ENCODE peak calls at places on chromosomes 4 and X, in five cellular contexts. G is fibroblast of mammary gland, E is GM23338, Q is GM12864, J is fibroblast of lung. D is an unnamed sample.

GRCh38 chrX:147565239-147565638 is 346.5 kb upstream of the FMR1 start:
- DNase-seq in Q (no peak), J (peak; percentile 0), E (no peak), G (peak; percentile 6), D (peak; percentile 22)

GRCh38 chr4:152460488-152460887 is 75.4 kb downstream of the FBXW7 start:
- DNase-seq in E (no peak), Q (no peak), J (peak; percentile 55), G (peak; percentile 86), D (no peak)

GRCh38 chrX:39609941-39610340 is 487.8 kb downstream of the BCOR start:
- DNase-seq in J (no peak), G (no peak), Q (no peak), E (no peak), D (no peak)

GRCh38 chr4:185211641-185212040 is 2.2 kb downstream of the SNX25 start:
- DNase-seq in E (no peak), Q (no peak), G (no peak), J (no peak), D (no peak)

GRCh38 chr4:165680821-165681220 is 192.2 kb upstream of the TLL1 start:
- DNase-seq in E (no peak), G (no peak), J (peak; percentile 52), Q (no peak), D (no peak)

GRCh38 chrX:44904542-44905115 is 31.6 kb downstream of the KDM6A start:
- DNase-seq in Q (no peak), J (peak; percentile 25), G (no peak), E (peak; percentile 42), D (no peak)

GRCh38 chr4:6502747-6503465 is 30.5 kb upstream of the PPP2R2C start:
- DNase-seq in J (no peak), E (no peak), G (no peak), Q (no peak), D (no peak)

GRCh38 chrX:69038826-69039225 is 126.4 kb downstream of the PJA1 start:
- DNase-seq in J (no peak), Q (no peak), G (no peak), E (no peak), D (no peak)

GRCh38 chr4:153408932-153409331 is 57.2 kb upstream of the TMEM131L start:
- DNase-seq in E (no peak), J (no peak), Q (no peak), G (no peak), D (no peak)

GRCh38 chr4:139633661-139634060 is 32.0 kb upstream of the MGST2 start:
- DNase-seq in Q (no peak), G (peak; percentile 39), E (peak; percentile 64), J (peak; percentile 36), D (no peak)

GRCh38 chr4:186643501-186644315 is 79.9 kb downstream of the FAT1 start:
- DNase-seq in G (peak; percentile 90), Q (no peak), J (peak; percentile 72), E (no peak), D (no peak)

GRCh38 chr4:87819281-87819919 is 13.4 kb upstream of the MEPE start:
- DNase-seq in E (peak; percentile 24), Q (no peak), J (peak; percentile 93), G (peak; percentile 80), D (peak; percentile 55)

GRCh38 chrX:15468036-15468435 is 25.1 kb downstream of the PIR start:
- DNase-seq in Q (no peak), E (peak; percentile 27), G (peak; percentile 81), J (peak; percentile 44), D (peak; percentile 20)

GRCh38 chr4:106266201-106266600 is 49.8 kb downstream of the TBCK start:
- DNase-seq in J (peak; percentile 50), E (peak; percentile 53), G (peak; percentile 65), Q (peak; percentile 12), D (no peak)

GRCh38 chrX:148381603-148382002 is 118.8 kb upstream of the AFF2 start:
- DNase-seq in E (no peak), G (no peak), J (no peak), Q (no peak), D (no peak)

GRCh38 chr4:152342293-152342692 is 193.6 kb downstream of the FBXW7 start:
- DNase-seq in J (peak; percentile 47), E (no peak), G (peak; percentile 79), Q (no peak), D (no peak)

GRCh38 chr4:26909369-26909768 is 48.7 kb downstream of the STIM2 start:
- DNase-seq in Q (no peak), J (peak; percentile 42), G (no peak), E (no peak), D (no peak)

GRCh38 chrX:40908026-40908425 is 172.7 kb upstream of the MED14 start:
- DNase-seq in Q (no peak), E (no peak), G (peak; percentile 32), J (peak; percentile 70), D (no peak)

GRCh38 chr4:47533689-47534347 is 48.7 kb downstream of the ATP10D start:
- DNase-seq in Q (no peak), G (no peak), J (peak; percentile 69), E (no peak), D (no peak)

GRCh38 chr4:188986271-188986689 is 847.0 kb downstream of the TRIML1 start:
- DNase-seq in J (peak; percentile 56), Q (no peak), E (no peak), G (peak; percentile 86), D (peak; percentile 56)

GRCh38 chr4:89283226-89283974 is 24.2 kb downstream of the GPRIN3 start:
- DNase-seq in E (no peak), Q (no peak), G (peak; percentile 49), J (peak; percentile 48), D (no peak)

GRCh38 chrX:10519761-10520160 is 100.6 kb downstream of the MID1 start:
- DNase-seq in J (peak; percentile 30), E (no peak), G (no peak), Q (no peak), D (peak; percentile 74)

GRCh38 chr4:118918388-118918787 is 29.7 kb downstream of the SYNPO2 start:
- DNase-seq in J (peak; percentile 94), G (peak; percentile 76), E (no peak), Q (no peak), D (peak; percentile 76)

GRCh38 chrX:47221756-47222155 is 3.3 kb downstream of the CDK16 start:
- DNase-seq in J (no peak), Q (no peak), G (no peak), E (no peak), D (no peak)

GRCh38 chrX:108068121-108068520 is 23.2 kb downstream of the PSMD10 start:
- DNase-seq in J (no peak), Q (no peak), G (no peak), E (no peak), D (no peak)

GRCh38 chrX:42704454-42704853 is 73.5 kb downstream of the PPP1R2C start:
- DNase-seq in J (peak; percentile 4), E (no peak), G (peak; percentile 83), Q (no peak), D (no peak)

GRCh38 chr4:39528056-39528465 is 822 bp upstream of the UGDH start:
- DNase-seq in Q (no peak), E (no peak), G (peak; percentile 96), J (peak; percentile 84), D (no peak)

DNA sequence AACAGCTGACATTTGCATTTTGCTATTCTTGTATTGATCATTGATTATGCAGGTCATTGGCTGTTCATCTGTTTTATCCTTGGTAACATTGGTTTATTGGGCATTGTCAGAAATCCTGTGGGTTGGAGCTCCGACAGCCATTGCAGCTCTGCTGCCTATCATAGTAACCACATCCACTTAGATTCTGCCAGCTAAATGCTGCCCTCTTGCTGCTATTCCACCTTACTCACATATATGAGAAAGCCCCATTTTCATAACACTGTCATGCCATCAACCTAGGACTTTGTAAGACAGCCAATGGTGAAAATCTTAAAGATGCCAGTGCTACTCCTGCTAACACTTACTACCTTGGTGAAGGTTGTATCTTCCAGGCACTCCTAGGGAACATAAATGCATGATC is 187.3 kb upstream of the CXCL13 start:
- DNase-seq in J (peak; percentile 2), E (peak; percentile 49), Q (no peak), G (peak; percentile 8), D (no peak)
- TF ChIP-seq CTCF in J (peak; percentile 5), E (peak; percentile 70), Q (peak; percentile 25), G (peak; percentile 27), D (peak; percentile 47)

DNA sequence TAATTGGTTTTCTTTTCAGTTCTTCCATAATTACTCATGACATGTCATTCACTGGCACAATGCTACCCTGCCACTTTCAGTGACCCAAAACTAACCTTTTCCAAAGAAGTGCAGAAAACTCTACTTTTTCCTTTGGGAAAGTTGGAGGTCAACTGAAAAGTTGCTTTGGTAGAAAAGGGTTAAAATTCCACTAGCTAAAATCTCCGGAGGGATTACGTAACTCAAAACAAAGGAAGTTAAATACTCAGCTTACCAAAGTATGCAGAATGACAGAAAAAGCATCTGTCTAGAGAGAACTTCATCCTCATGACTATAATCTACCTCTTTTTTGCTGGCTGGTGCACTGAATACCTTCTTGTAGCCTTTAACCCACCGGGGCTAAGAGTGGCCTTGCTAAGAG is 1099.6 kb upstream of the INTU start:
- DNase-seq in Q (no peak), E (no peak), G (peak; percentile 14), J (peak; percentile 34), D (peak; percentile 5)
- TF ChIP-seq CTCF in Q (no peak), E (no peak), G (no peak), J (no peak), D (no peak)

GRCh38 chr4:74789518-74789917 is 4.8 kb downstream of the BTC start:
- DNase-seq in J (no peak), Q (no peak), G (no peak), E (no peak), D (no peak)

GRCh38 chr4:74790652-74791051 is 3.7 kb downstream of the BTC start:
- DNase-seq in J (no peak), G (no peak), Q (no peak), E (no peak), D (no peak)

GRCh38 chr4:74794341-74794801 is at the start of gene BTC:
- DNase-seq in G (peak; percentile 5), E (peak; percentile 69), Q (no peak), J (peak; percentile 6), D (no peak)

GRCh38 chr4:74796631-74797030 is 2.3 kb upstream of the BTC start:
- DNase-seq in J (no peak), Q (no peak), E (no peak), G (no peak), D (no peak)

GRCh38 chr4:74793757-74794340 is 474 bp downstream of the BTC start:
- DNase-seq in G (peak; percentile 13), E (peak; percentile 91), Q (no peak), J (peak; percentile 22), D (peak; percentile 43)
- TF ChIP-seq CTCF in G (no peak), E (peak; percentile 74), Q (peak; percentile 11), J (peak; percentile 46), D (peak; percentile 71)

GRCh38 chrX:36957425-36958328 is 50.5 kb upstream of the FAM47C start:
- DNase-seq in E (peak; percentile 60), G (no peak), Q (no peak), J (peak; percentile 2), D (no peak)

GRCh38 chrX:36963852-36964251 is 44.3 kb upstream of the FAM47C start:
- DNase-seq in G (no peak), Q (no peak), E (no peak), J (no peak), D (no peak)

GRCh38 chrX:36963069-36963808 is 44.9 kb upstream of the FAM47C start:
- DNase-seq in G (no peak), E (peak; percentile 36), J (no peak), Q (no peak), D (no peak)

DNA sequence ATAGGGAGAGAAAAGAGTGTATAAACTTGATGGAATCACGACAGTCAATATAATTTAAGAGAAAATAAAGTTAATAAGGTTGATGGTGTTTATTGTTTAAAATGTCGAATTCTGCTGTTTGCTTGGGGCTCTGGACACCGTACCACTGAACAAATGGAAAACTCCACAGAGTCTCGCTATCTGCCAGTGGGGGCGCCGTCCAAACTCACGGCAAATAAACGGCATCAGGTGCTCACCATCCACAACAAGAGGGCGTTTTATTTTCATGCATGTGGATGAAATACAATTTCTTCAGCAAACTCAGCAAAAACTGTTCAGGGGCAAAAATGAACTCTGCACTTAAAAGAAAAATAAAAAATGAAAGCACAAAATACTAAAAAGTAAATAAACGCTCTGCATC is 46.6 kb upstream of the FAM47C start:
- DNase-seq in Q (no peak), J (no peak), E (no peak), G (no peak), D (no peak)
- TF ChIP-seq CTCF in Q (no peak), J (no peak), E (peak; percentile 51), G (no peak), D (peak; percentile 35)

D was measured in retinal pigment epithelial cell.